ENCODE peak calls at places on chromosomes 12 and 14, in ten cellular contexts. E is H1, A is GM13977, Z is ascending aorta, J is AG09309, O is fibroblast of lung, B is left ventricle myocardium inferior, P is transverse colon, L is AG04450, F is pancreas. T is an unnamed sample.

GRCh38 chr14:89723930-89724915 is 230.3 kb downstream of the EFCAB11 start:
- DNase-seq in E (no peak), A (no peak), Z (no peak), J (no peak), O (no peak), B (no peak), P (no peak), L (no peak), F (no peak), T (no peak)

GRCh38 chr12:92991134-92991533 is 62.0 kb upstream of the EEA1 start:
- DNase-seq in E (no peak), A (no peak), Z (no peak), J (no peak), O (no peak), B (no peak), P (no peak), L (no peak), F (no peak), T (no peak)

GRCh38 chr14:74038015-74038859 is 19.1 kb downstream of the BBOF1 start:
- DNase-seq in E (no peak), A (peak; percentile 58), Z (no peak), J (no peak), O (peak; percentile 76), B (no peak), P (no peak), L (no peak), F (no peak), T (peak; percentile 54)

GRCh38 chr12:82383930-82384513 is 25.7 kb downstream of the METTL25 start:
- DNase-seq in E (no peak), A (no peak), Z (no peak), J (no peak), O (peak; percentile 51), B (no peak), P (no peak), L (no peak), F (no peak), T (no peak)

GRCh38 chr12:68317047-68317667 is 15.0 kb downstream of the MDM1 start:
- DNase-seq in E (no peak), A (peak; percentile 50), Z (no peak), J (no peak), O (peak; percentile 80), B (no peak), P (peak; percentile 17), L (peak; percentile 15), F (no peak), T (peak; percentile 52)

GRCh38 chr14:53109028-53109687 is 44.0 kb downstream of the DDHD1 start:
- DNase-seq in E (no peak), A (peak; percentile 50), Z (no peak), J (no peak), O (no peak), B (no peak), P (peak; percentile 35), L (no peak), F (no peak), T (peak; percentile 56)

GRCh38 chr12:77299910-77300772 is 234.8 kb upstream of the E2F7 start:
- DNase-seq in E (no peak), A (no peak), Z (no peak), J (peak; percentile 46), O (peak; percentile 79), B (no peak), P (no peak), L (no peak), F (no peak), T (no peak)

GRCh38 chr12:81167694-81168093 is 89.8 kb downstream of the ACSS3 start:
- DNase-seq in E (no peak), A (no peak), Z (no peak), J (no peak), O (no peak), B (no peak), P (no peak), L (no peak), F (no peak), T (no peak)

GRCh38 chr12:25682421-25682820 is 129.3 kb upstream of the LMNTD1 start:
- DNase-seq in E (no peak), A (no peak), Z (no peak), J (no peak), O (no peak), B (no peak), P (no peak), L (no peak), F (no peak), T (no peak)

GRCh38 chr12:46950116-46950515 is 124.3 kb upstream of the SLC38A4 start:
- DNase-seq in E (no peak), A (no peak), Z (no peak), J (no peak), O (no peak), B (no peak), P (no peak), L (no peak), F (no peak), T (no peak)

DNA sequence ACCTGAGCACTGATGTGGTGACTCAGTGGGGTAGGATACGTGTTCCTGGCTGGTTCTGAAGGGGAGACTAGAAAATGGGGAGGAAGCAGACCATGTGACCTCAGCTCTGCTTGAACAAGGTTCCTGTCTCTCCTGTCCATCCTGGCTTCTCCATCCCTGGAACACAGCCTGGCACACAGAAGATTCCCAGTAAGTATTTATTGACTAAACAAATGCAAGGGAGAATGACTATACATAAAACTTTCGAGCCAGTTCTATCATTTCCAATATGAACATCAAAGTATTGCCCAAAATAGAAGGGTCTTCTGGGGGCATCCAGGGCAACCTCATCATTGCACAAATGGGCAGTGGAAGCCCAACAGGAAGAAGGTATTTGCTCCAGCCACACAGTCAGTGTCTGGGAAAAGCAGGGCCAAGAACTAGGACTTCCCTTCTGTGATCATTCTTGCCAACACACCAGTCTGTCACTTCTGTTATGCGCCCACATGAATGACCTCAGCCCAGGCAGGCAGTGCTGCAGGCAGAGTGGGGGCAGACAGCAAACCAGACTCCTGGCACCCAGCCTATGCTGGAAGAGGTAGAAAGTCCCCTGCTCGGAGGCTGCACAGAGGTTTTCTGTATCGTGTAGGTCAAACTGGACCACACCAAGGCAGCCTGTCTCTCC is 5.6 kb upstream of the SERPINA9 start:
- DNase-seq in E (no peak), A (no peak), Z (no peak), J (no peak), O (no peak), B (no peak), P (no peak), L (no peak), F (no peak), T (no peak)
- TF ChIP-seq CTCF in E (no peak), A (no peak), Z (no peak), J (no peak), O (no peak), B (no peak), P (no peak), L (no peak), F (no peak), T (no peak)

GRCh38 chr14:93765970-93766369 is 22.3 kb downstream of the PRIMA1 start:
- DNase-seq in E (no peak), A (no peak), Z (no peak), J (no peak), O (no peak), B (no peak), P (no peak), L (no peak), F (no peak), T (no peak)
- TF ChIP-seq CTCF in E (no peak), A (no peak), Z (no peak), J (no peak), O (no peak), B (no peak), P (no peak), L (no peak), F (no peak), T (no peak)

DNA sequence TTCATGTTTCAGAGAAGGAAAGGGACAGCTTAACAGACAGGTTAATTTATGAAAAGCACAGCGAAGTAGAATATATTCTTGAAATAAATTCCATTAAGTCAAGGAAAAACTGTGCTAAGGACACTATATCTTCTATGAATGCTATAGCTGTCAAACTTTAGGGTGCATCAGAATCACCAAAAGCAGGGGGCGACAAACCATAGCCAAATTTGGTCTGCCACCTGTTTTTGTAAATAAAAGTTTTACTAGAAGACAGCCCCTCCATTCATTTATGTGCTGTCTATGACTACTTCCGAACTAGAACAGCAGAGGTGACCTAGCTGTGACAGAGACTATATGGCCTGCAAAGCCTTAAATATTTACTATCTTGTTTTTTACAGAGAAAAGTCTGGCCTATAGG is 25.9 kb downstream of the PPP4R3A start:
- DNase-seq in E (no peak), A (no peak), Z (no peak), J (no peak), O (no peak), B (no peak), P (no peak), L (no peak), F (no peak), T (no peak)
- TF ChIP-seq CTCF in E (peak; percentile 35), A (peak; percentile 24), Z (no peak), J (no peak), O (no peak), B (no peak), P (no peak), L (no peak), F (no peak), T (no peak)

GRCh38 chr12:14450479-14450878 is 85.0 kb downstream of the ATF7IP start:
- DNase-seq in E (no peak), A (no peak), Z (no peak), J (no peak), O (no peak), B (no peak), P (no peak), L (no peak), F (no peak), T (no peak)

GRCh38 chr12:14452865-14453264 is 87.4 kb downstream of the ATF7IP start:
- DNase-seq in E (no peak), A (no peak), Z (no peak), J (no peak), O (no peak), B (no peak), P (no peak), L (no peak), F (no peak), T (no peak)

DNA sequence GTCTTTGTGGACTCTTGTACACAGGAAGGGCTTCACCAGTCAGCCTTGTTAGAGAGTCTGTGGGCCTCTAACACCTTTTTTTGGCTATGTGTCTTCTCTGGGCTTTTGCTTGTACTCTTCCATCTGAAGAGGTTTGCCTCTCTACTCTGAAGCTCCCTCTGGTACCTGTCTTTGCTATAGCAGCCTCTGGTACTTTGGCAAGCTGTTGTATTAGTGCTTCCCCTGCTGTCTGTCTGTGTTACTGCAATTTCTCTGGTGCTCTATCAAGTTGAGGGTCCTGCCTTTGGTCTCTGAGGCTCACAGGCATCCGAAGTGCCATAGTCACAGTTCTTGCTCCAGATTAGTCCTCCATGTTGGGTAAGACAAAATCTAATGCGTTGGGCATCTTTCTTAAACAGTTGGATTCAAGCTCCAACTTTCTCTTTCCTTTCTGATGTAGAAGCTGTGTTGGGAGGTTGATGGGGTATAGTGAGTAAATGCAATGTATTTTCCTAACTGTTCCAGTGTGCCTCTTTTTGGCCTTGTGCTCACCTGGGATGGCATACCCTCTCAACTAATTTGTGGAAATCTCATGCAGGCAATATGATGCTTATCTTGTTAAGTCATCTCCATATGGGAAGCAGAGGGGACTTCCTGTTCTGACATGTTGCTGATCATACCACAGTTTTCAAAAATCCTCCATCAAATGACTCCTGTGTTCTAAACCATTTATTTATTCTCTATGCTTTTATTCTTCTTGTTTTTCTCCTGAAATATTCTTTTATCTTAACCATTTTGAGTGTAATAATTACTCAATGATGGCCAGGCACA is 88.8 kb downstream of the ATF7IP start:
- DNase-seq in E (no peak), A (peak; percentile 46), Z (no peak), J (no peak), O (peak; percentile 49), B (no peak), P (no peak), L (no peak), F (no peak), T (peak; percentile 52)
- TF ChIP-seq CTCF in E (peak; percentile 97), A (peak; percentile 65), Z (peak; percentile 32), J (peak; percentile 39), O (peak; percentile 18), B (peak; percentile 54), P (peak; percentile 33), L (peak; percentile 63), F (no peak), T (peak; percentile 56)